ENCODE peak calls at places on chromosomes 3 and 15, in eight cellular contexts. Z is stimulated activated CD8-positive, alpha-beta memory T cell treated with anti-CD3 and anti-CD28 coated beads, Interleukin-4, amount 100 ng/mL, for 48 hours; D is CD4-positive, alpha-beta T cell; T is endothelial cell; N is activated CD8-positive, alpha-beta memory T cell treated with anti-CD3 and anti-CD28 coated beads, Interleukin-2, amount 50 U/mL, for 4 hours; M is AG04449; B is HEK293T; S is SIG-M5. V is an unnamed sample.

GRCh38 chr3:65713016-65713415 is 325.7 kb downstream of the MAGI1 start:
- DNase-seq in Z (no peak), D (no peak), T (peak), N (no peak), M (peak), B (no peak), S (no peak), V (no peak)

GRCh38 chr3:78913711-78914110 is 854.1 kb downstream of the ROBO1 start:
- DNase-seq in Z (no peak), D (no peak), T (no peak), N (no peak), M (no peak), B (no peak), S (no peak), V (no peak)

GRCh38 chr15:96038650-96039049 is 291.9 kb upstream of the NR2F2 start:
- DNase-seq in Z (no peak), D (no peak), T (no peak), N (no peak), M (no peak), B (no peak), S (no peak), V (no peak)

GRCh38 chr3:38576131-38577088 is 73.1 kb downstream of the SCN5A start:
- DNase-seq in Z (peak), D (no peak), T (no peak), N (no peak), M (no peak), B (no peak), S (no peak), V (no peak)

GRCh38 chr3:30135190-30135589 is 471.2 kb upstream of the TGFBR2 start:
- DNase-seq in Z (no peak), D (no peak), T (no peak), N (no peak), M (no peak), B (no peak), S (no peak), V (no peak)

GRCh38 chr3:12430086-12430485 is 54.2 kb upstream of the TSEN2 start:
- DNase-seq in Z (no peak), D (no peak), T (no peak), N (no peak), M (no peak), B (no peak), S (no peak), V (no peak)

GRCh38 chr3:18425641-18426403 is 683 bp upstream of the SATB1 start:
- DNase-seq in Z (peak), D (peak), T (peak), N (peak), M (no peak), B (peak), S (no peak), V (peak)

GRCh38 chr3:46097691-46098241 is 70.5 kb upstream of the XCR1 start:
- DNase-seq in Z (peak), D (no peak), T (no peak), N (no peak), M (no peak), B (no peak), S (peak), V (no peak)

GRCh38 chr3:59017617-59017984 is 32.2 kb downstream of the CFAP20DC start:
- DNase-seq in Z (no peak), D (no peak), T (no peak), N (no peak), M (no peak), B (no peak), S (no peak), V (no peak)

GRCh38 chr15:38879909-38880471 is 315.4 kb upstream of the RASGRP1 start:
- DNase-seq in Z (no peak), D (no peak), T (no peak), N (no peak), M (no peak), B (no peak), S (no peak), V (no peak)

GRCh38 chr3:41365973-41366372 is 166.7 kb downstream of the CTNNB1 start:
- DNase-seq in Z (no peak), D (no peak), T (no peak), N (no peak), M (no peak), B (no peak), S (no peak), V (no peak)

GRCh38 chr3:170808041-170808440 is 62.0 kb downstream of the RPL22L1 start:
- DNase-seq in Z (no peak), D (no peak), T (no peak), N (no peak), M (no peak), B (no peak), S (no peak), V (no peak)

GRCh38 chr3:81485444-81485865 is 276.0 kb downstream of the GBE1 start:
- DNase-seq in Z (no peak), D (no peak), T (no peak), N (no peak), M (peak), B (no peak), S (peak), V (no peak)

GRCh38 chr15:62850318-62850717 is 192.2 kb upstream of the TPM1 start:
- DNase-seq in Z (no peak), D (no peak), T (no peak), N (no peak), M (no peak), B (no peak), S (no peak), V (no peak)

GRCh38 chr15:32677238-32677750 is 35.8 kb downstream of the SCG5 start:
- DNase-seq in Z (no peak), D (no peak), T (no peak), N (no peak), M (no peak), B (no peak), S (no peak), V (no peak)

GRCh38 chr15:70063284-70063991 is 34.3 kb downstream of the TLE3 start:
- DNase-seq in Z (no peak), D (no peak), T (no peak), N (no peak), M (no peak), B (no peak), S (no peak), V (no peak)

GRCh38 chr15:64651573-64652260 is 123.7 kb downstream of the RBPMS2 start:
- DNase-seq in Z (peak), D (peak), T (no peak), N (peak), M (no peak), B (no peak), S (no peak), V (peak)

GRCh38 chr3:137582484-137582883 is 181.6 kb upstream of the SOX14 start:
- DNase-seq in Z (no peak), D (no peak), T (no peak), N (no peak), M (no peak), B (no peak), S (no peak), V (no peak)